ENCODE peak calls at places on chromosomes 7 and 10, in seven cellular contexts. P, H, G, K, M, Z and N are unnamed samples.

GRCh38 chr7:74203157-74203556 is 6.6 kb upstream of the LAT2 start:
- DNase-seq in K (no peak), M (peak; percentile 65), H (peak; percentile 54), G (peak; percentile 63), P (peak; percentile 53), Z (peak; percentile 39), N (no peak)

GRCh38 chr10:84820121-84820520 is 491.7 kb downstream of the CCSER2 start:
- DNase-seq in G (peak; percentile 21), K (no peak), H (peak; percentile 12), P (no peak), M (no peak), Z (no peak), N (no peak)

GRCh38 chr10:114678806-114679205 is 20.7 kb upstream of the ABLIM1 start:
- DNase-seq in Z (no peak), G (no peak), M (no peak), K (no peak), H (no peak), P (no peak), N (no peak)

GRCh38 chr7:136637826-136638225 is 230.6 kb upstream of the CHRM2 start:
- DNase-seq in M (no peak), Z (no peak), G (no peak), H (no peak), P (no peak), K (no peak), N (no peak)

GRCh38 chr10:29120216-29120615 is 168.7 kb upstream of the LYZL1 start:
- DNase-seq in Z (no peak), P (peak; percentile 76), K (no peak), M (peak; percentile 84), G (peak; percentile 86), H (peak; percentile 77), N (no peak)

GRCh38 chr7:99141756-99142726 is 1.9 kb downstream of the SMURF1 start:
- DNase-seq in G (peak; percentile 75), Z (peak; percentile 53), M (peak; percentile 89), H (peak; percentile 80), P (peak; percentile 84), K (peak; percentile 84), N (no peak)

GRCh38 chr7:12635830-12636229 is 51.6 kb upstream of the ARL4A start:
- DNase-seq in P (no peak), Z (no peak), M (peak; percentile 64), G (no peak), H (no peak), K (no peak), N (no peak)

GRCh38 chr7:100673942-100674431 is 447 bp downstream of the GNB2 start:
- DNase-seq in H (no peak), P (peak; percentile 29), K (peak; percentile 73), G (peak; percentile 16), M (peak; percentile 19), Z (peak; percentile 54), N (no peak)

GRCh38 chr10:46292573-46293023 is 5.8 kb downstream of the ANTXRL start:
- DNase-seq in P (no peak), G (no peak), Z (no peak), K (peak; percentile 0), M (no peak), H (no peak), N (no peak)

GRCh38 chr7:45136106-45137060 is 21.2 kb upstream of the RAMP3 start:
- DNase-seq in G (peak; percentile 87), H (peak; percentile 76), P (peak; percentile 84), Z (peak; percentile 60), M (peak; percentile 78), K (peak; percentile 72), N (peak; percentile 50)

GRCh38 chr10:110725809-110726641 is 81.9 kb downstream of the RBM20 start:
- DNase-seq in H (no peak), M (no peak), P (peak; percentile 52), Z (no peak), G (peak; percentile 74), K (no peak), N (no peak)

GRCh38 chr7:30985756-30986155 is 22.0 kb downstream of the GHRHR start:
- DNase-seq in M (no peak), G (no peak), K (no peak), H (no peak), Z (no peak), P (no peak), N (no peak)

GRCh38 chr7:30984359-30985107 is 20.8 kb downstream of the GHRHR start:
- DNase-seq in M (no peak), K (no peak), H (peak; percentile 25), G (peak; percentile 14), Z (no peak), P (peak; percentile 63), N (no peak)

GRCh38 chr7:30986331-30986730 is 22.6 kb downstream of the GHRHR start:
- DNase-seq in G (no peak), H (no peak), P (no peak), Z (no peak), K (no peak), M (no peak), N (no peak)

GRCh38 chr7:30983042-30983913 is 19.5 kb downstream of the GHRHR start:
- DNase-seq in Z (peak; percentile 86), H (peak; percentile 77), M (peak; percentile 67), P (peak; percentile 79), G (peak; percentile 89), K (peak; percentile 87), N (peak; percentile 21)

DNA sequence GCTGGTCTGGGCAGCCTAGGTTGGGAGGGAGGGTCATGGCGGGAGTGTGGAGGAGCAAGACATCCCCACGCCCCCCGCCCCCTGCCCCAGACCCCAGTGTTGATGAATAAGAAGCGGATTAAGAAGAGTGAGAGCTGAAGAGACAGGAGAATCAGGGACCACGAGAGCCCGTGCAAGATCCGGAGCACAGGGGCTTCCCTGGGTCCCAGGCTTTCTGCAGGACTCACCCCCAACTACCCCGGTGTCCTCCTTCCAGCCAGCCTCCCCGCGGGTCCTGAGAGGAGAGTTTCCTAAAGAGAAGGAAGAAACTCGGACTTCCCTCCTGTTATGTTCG is 20.1 kb downstream of the GHRHR start:
- DNase-seq in G (no peak), K (no peak), M (no peak), P (no peak), H (no peak), Z (no peak), N (no peak)
- TF ChIP-seq CTCF in G (no peak), K (no peak), M (no peak), P (no peak), H (no peak), Z (no peak), N (no peak)

DNA sequence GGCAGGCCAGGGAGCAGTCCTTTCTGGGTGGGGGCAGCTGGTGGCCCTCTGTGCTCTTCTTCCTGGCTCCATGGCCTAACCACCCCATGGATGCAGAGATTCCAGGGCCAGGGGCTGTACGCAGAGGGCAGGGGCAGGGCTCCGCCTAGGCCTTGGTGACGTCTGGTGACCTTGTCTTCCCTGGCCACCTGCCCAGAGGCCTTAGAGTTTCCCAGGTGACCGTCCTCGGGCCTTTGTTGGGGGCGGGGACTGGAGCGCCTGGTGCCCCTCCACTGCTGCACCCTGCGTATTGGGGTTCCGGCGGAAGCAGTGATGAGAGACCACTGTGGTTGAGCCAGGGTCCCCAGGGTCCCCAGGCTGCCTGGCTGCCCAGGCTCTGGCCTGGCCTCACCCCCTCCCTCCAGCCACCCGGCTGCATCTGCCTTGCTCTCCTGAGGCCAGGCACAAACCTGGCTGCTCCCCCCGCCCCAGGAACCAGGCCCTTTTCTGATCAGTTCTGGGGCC is 10.3 kb downstream of the PWWP2B start:
- DNase-seq in Z (peak; percentile 97), M (no peak), G (no peak), P (no peak), K (no peak), H (no peak), N (peak; percentile 96)
- H3K4me3 ChIP-seq in Z (no peak overlapping the region), M (no peak overlapping the region), G (no peak overlapping the region), P (no peak overlapping the region), K (no peak overlapping the region), H (no peak overlapping the region), N (peak overlapping the region; percentile 57)

GRCh38 chr7:47806701-47807103 is 141.6 kb downstream of the PKD1L1 start:
- DNase-seq in P (no peak), H (no peak), Z (no peak), G (peak; percentile 56), M (peak; percentile 75), K (peak; percentile 60), N (no peak)

GRCh38 chr7:47809387-47809786 is 138.9 kb downstream of the PKD1L1 start:
- DNase-seq in G (no peak), P (no peak), K (no peak), M (no peak), Z (peak; percentile 71), H (no peak), N (no peak)

GRCh38 chr7:47807126-47807525 is 141.1 kb downstream of the PKD1L1 start:
- DNase-seq in P (no peak), G (no peak), K (no peak), Z (no peak), M (no peak), H (no peak), N (no peak)

GRCh38 chr7:47808321-47808720 is 139.9 kb downstream of the PKD1L1 start:
- DNase-seq in P (no peak), K (no peak), H (no peak), G (no peak), Z (no peak), M (no peak), N (no peak)

GRCh38 chr7:47807756-47808155 is 140.5 kb downstream of the PKD1L1 start:
- DNase-seq in M (no peak), K (no peak), Z (no peak), G (no peak), H (no peak), P (no peak), N (no peak)
- TF ChIP-seq CTCF in M (no peak), K (no peak), Z (no peak), G (peak; percentile 12), H (no peak), P (no peak), N (no peak)

GRCh38 chr7:134548877-134549276 is at the start of gene AKR1B15:
- DNase-seq in P (peak; percentile 73), K (no peak), G (peak; percentile 39), M (no peak), Z (no peak), H (peak; percentile 78), N (no peak)
- H3K4me3 ChIP-seq in P (no peak within 1 kb of the TSS), K (no peak within 1 kb of the TSS), G (no peak within 1 kb of the TSS), M (peak within 1 kb of the TSS; percentile 30), Z (no peak within 1 kb of the TSS), H (peak within 1 kb of the TSS; percentile 30), N (no peak within 1 kb of the TSS)

DNA sequence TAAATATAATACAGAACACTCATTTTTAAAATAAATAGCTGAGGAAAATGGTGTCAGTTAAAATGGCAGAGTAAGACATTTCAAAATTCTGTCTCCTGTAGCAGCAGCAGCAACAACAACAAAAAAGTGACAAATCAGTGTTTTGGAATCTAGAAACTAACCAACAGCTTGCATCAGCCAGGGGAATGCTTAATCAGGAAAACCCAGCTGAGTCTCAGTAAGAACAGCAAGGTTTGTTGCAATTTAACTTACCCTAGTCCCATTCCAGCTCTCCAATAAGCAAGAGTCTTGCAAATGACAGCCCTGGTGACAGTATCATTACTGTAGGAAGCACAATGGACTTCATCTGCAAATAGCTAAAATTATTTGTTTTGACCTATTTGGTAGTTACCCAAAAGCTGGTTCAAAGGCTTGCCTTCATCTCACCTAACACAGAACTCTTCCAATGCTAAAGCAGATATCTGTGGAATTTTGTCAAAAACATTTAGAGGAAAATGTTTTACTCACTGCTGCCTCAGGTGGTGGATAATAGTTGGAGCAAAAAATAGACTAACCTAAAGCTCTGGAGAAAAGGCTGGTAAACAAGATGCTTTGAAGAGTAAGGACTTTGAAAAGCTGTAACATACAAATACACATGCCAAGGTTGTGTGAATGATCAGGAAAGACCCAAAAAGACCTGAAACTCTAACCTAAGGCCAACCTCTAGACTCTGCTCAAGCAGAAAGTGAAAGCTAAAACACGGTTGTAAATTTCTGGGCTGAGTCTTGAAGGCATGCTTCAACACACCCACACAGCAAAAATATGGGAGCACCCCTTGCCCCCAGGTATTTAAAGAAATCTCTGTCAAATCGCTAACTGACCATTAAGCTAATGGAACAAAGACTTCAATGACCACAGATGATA is 9.9 kb upstream of the ARHGAP22 start:
- DNase-seq in P (peak; percentile 91), H (no peak), Z (no peak), M (peak; percentile 66), G (peak; percentile 58), K (no peak), N (no peak)
- TF ChIP-seq CTCF in P (peak; percentile 28), H (peak; percentile 16), Z (no peak), M (peak; percentile 56), G (peak; percentile 54), K (no peak), N (peak; percentile 45)